ENCODE peak calls at places on chromosomes 1 and 21, in six cellular contexts. J is GM13976, D is stromal cell of bone marrow, G is EH, Y is epithelial cell of proximal tubule, Q is HTR-8/SVneo. O is an unnamed sample.

GRCh38 chr1:101587749-101588148 is 350.9 kb downstream of the S1PR1 start:
- DNase-seq in D (no peak), J (no peak), Q (no peak), G (peak), Y (peak), O (peak)

GRCh38 chr1:20729155-20729931 is 3.2 kb downstream of the SH2D5 start:
- DNase-seq in Y (no peak), Q (no peak), D (no peak), G (no peak), J (no peak), O (no peak)

GRCh38 chr1:65992160-65993046 is 199.7 kb downstream of the PDE4B start:
- DNase-seq in J (no peak), Y (no peak), Q (no peak), G (no peak), D (no peak), O (no peak)

GRCh38 chr1:34143984-34144383 is 21.0 kb downstream of the CSMD2 start:
- DNase-seq in Y (no peak), G (no peak), D (no peak), J (no peak), Q (no peak), O (no peak)

GRCh38 chr1:2451744-2452582 is 24.1 kb upstream of the PLCH2 start:
- DNase-seq in Y (peak), Q (peak), G (peak), D (peak), J (no peak), O (no peak)

GRCh38 chr1:22687191-22687590 is 23.4 kb upstream of the EPHB2 start:
- DNase-seq in Q (no peak), J (no peak), Y (no peak), G (no peak), D (no peak), O (no peak)

GRCh38 chr1:75132421-75133381 is 1.5 kb upstream of the LHX8 start:
- DNase-seq in Y (no peak), Q (no peak), J (peak), D (no peak), G (no peak), O (no peak)

GRCh38 chr1:100921110-100921706 is 25.3 kb downstream of the SLC30A7 start:
- DNase-seq in J (peak), Y (peak), D (peak), G (peak), Q (no peak), O (peak)

GRCh38 chr1:235017719-235018118 is 110.9 kb downstream of the TOMM20 start:
- DNase-seq in D (no peak), J (no peak), G (peak), Y (no peak), Q (no peak), O (no peak)

GRCh38 chr1:39159224-39160036 is 45.1 kb upstream of the MACF1 start:
- DNase-seq in Q (no peak), Y (peak), G (peak), D (no peak), J (no peak), O (peak)

GRCh38 chr1:89843279-89844121 is 22.7 kb downstream of the LRRC8D start:
- DNase-seq in D (no peak), G (peak), J (peak), Y (no peak), Q (peak), O (peak)

GRCh38 chr1:94670273-94670672 is 128.7 kb upstream of the F3 start:
- DNase-seq in Y (no peak), Q (no peak), G (peak), D (no peak), J (no peak), O (no peak)

GRCh38 chr1:13451399-13451965 is 41.2 kb downstream of the PRAMEF20 start:
- DNase-seq in D (no peak), Y (no peak), Q (no peak), J (no peak), G (no peak), O (no peak)

GRCh38 chr21:35252831-35253230 is 203.7 kb upstream of the RUNX1 start:
- DNase-seq in Q (no peak), G (peak), Y (no peak), D (peak), J (no peak), O (no peak)

GRCh38 chr1:94004924-94005323 is 95.7 kb upstream of the GCLM start:
- DNase-seq in Y (peak), D (no peak), G (no peak), J (no peak), Q (no peak), O (no peak)

GRCh38 chr21:32626633-32627196 is 14.5 kb upstream of the CFAP298 start:
- DNase-seq in G (peak), D (peak), Y (no peak), J (no peak), Q (no peak), O (no peak)

O was measured in small intestine.